ENCODE peak calls at places on chromosome 22, in six cellular contexts. One of them, this sample, is unnamed.

GRCh38 chr22:46633334-46633890 is 13.2 kb downstream of the GRAMD4 start:
- DNase-seq in OCI-LY7: no peak
- DNase-seq in AG09309: no peak
- DNase-seq in astrocyte: no peak
- DNase-seq in DND-41: no peak
- DNase-seq in neural progenitor cell: no peak
- DNase-seq in this sample: no peak

GRCh38 chr22:41333806-41334205 is 32.5 kb downstream of the ZC3H7B start:
- DNase-seq in DND-41: no peak
- DNase-seq in astrocyte: no peak
- DNase-seq in AG09309: no peak
- DNase-seq in OCI-LY7: no peak
- DNase-seq in neural progenitor cell: no peak
- DNase-seq in this sample: no peak

GRCh38 chr22:36306227-36306626 is 53.3 kb downstream of the APOL1 start:
- DNase-seq in astrocyte: no peak
- DNase-seq in OCI-LY7: no peak
- DNase-seq in DND-41: no peak
- DNase-seq in neural progenitor cell: no peak
- DNase-seq in AG09309: no peak
- DNase-seq in this sample: no peak

GRCh38 chr22:27259390-27259789 is 542.2 kb downstream of the MN1 start:
- DNase-seq in AG09309: no peak
- DNase-seq in DND-41: no peak
- DNase-seq in OCI-LY7: no peak
- DNase-seq in astrocyte: no peak
- DNase-seq in neural progenitor cell: no peak
- DNase-seq in this sample: no peak

GRCh38 chr22:34886391-34886790 is 179.6 kb upstream of the ISX start:
- DNase-seq in OCI-LY7: no peak
- DNase-seq in AG09309: no peak
- DNase-seq in astrocyte: peak; percentile 56
- DNase-seq in DND-41: no peak
- DNase-seq in neural progenitor cell: no peak
- DNase-seq in this sample: no peak

GRCh38 chr22:45064313-45065268 is 54.8 kb upstream of the PHF21B start:
- DNase-seq in OCI-LY7: no peak
- DNase-seq in neural progenitor cell: no peak
- DNase-seq in astrocyte: peak; percentile 85
- DNase-seq in DND-41: peak; percentile 23
- DNase-seq in AG09309: peak; percentile 42
- DNase-seq in this sample: peak; percentile 46

GRCh38 chr22:20514658-20515406 is 7.4 kb downstream of the MED15 start:
- DNase-seq in astrocyte: peak; percentile 85
- DNase-seq in DND-41: no peak
- DNase-seq in OCI-LY7: no peak
- DNase-seq in AG09309: peak; percentile 80
- DNase-seq in neural progenitor cell: no peak
- DNase-seq in this sample: no peak

GRCh38 chr22:46537946-46538815 is 761 bp upstream of the CELSR1 start:
- DNase-seq in neural progenitor cell: peak; percentile 79
- DNase-seq in AG09309: no peak
- DNase-seq in astrocyte: peak; percentile 57
- DNase-seq in DND-41: no peak
- DNase-seq in OCI-LY7: no peak
- DNase-seq in this sample: no peak

GRCh38 chr22:45903355-45904149 is 73.4 kb downstream of the WNT7B start:
- DNase-seq in OCI-LY7: no peak
- DNase-seq in neural progenitor cell: no peak
- DNase-seq in astrocyte: peak; percentile 75
- DNase-seq in DND-41: no peak
- DNase-seq in AG09309: peak; percentile 17
- DNase-seq in this sample: no peak

GRCh38 chr22:28172948-28173360 is 253.9 kb upstream of the PITPNB start:
- DNase-seq in astrocyte: no peak
- DNase-seq in OCI-LY7: no peak
- DNase-seq in DND-41: no peak
- DNase-seq in AG09309: no peak
- DNase-seq in neural progenitor cell: no peak
- DNase-seq in this sample: no peak

GRCh38 chr22:33090836-33091235 is 32.7 kb upstream of the SYN3 start:
- DNase-seq in neural progenitor cell: no peak
- DNase-seq in OCI-LY7: no peak
- DNase-seq in AG09309: no peak
- DNase-seq in DND-41: no peak
- DNase-seq in astrocyte: no peak
- DNase-seq in this sample: no peak

GRCh38 chr22:37505565-37505964 is 13.7 kb downstream of the CARD10 start:
- DNase-seq in DND-41: no peak
- DNase-seq in OCI-LY7: no peak
- DNase-seq in AG09309: no peak
- DNase-seq in astrocyte: no peak
- DNase-seq in neural progenitor cell: no peak
- DNase-seq in this sample: no peak

GRCh38 chr22:22744412-22745224 is 100.2 kb downstream of the GGTLC2 start:
- DNase-seq in OCI-LY7: no peak
- DNase-seq in astrocyte: no peak
- DNase-seq in DND-41: no peak
- DNase-seq in neural progenitor cell: no peak
- DNase-seq in AG09309: no peak
- DNase-seq in this sample: no peak

GRCh38 chr22:44068422-44069191 is 44.5 kb downstream of the PARVB start:
- DNase-seq in astrocyte: no peak
- DNase-seq in OCI-LY7: no peak
- DNase-seq in DND-41: no peak
- DNase-seq in AG09309: no peak
- DNase-seq in neural progenitor cell: no peak
- DNase-seq in this sample: peak; percentile 85

GRCh38 chr22:46491936-46492335 is 45.5 kb downstream of the CELSR1 start:
- DNase-seq in DND-41: no peak
- DNase-seq in OCI-LY7: no peak
- DNase-seq in astrocyte: no peak
- DNase-seq in neural progenitor cell: no peak
- DNase-seq in AG09309: no peak
- DNase-seq in this sample: no peak

DNA sequence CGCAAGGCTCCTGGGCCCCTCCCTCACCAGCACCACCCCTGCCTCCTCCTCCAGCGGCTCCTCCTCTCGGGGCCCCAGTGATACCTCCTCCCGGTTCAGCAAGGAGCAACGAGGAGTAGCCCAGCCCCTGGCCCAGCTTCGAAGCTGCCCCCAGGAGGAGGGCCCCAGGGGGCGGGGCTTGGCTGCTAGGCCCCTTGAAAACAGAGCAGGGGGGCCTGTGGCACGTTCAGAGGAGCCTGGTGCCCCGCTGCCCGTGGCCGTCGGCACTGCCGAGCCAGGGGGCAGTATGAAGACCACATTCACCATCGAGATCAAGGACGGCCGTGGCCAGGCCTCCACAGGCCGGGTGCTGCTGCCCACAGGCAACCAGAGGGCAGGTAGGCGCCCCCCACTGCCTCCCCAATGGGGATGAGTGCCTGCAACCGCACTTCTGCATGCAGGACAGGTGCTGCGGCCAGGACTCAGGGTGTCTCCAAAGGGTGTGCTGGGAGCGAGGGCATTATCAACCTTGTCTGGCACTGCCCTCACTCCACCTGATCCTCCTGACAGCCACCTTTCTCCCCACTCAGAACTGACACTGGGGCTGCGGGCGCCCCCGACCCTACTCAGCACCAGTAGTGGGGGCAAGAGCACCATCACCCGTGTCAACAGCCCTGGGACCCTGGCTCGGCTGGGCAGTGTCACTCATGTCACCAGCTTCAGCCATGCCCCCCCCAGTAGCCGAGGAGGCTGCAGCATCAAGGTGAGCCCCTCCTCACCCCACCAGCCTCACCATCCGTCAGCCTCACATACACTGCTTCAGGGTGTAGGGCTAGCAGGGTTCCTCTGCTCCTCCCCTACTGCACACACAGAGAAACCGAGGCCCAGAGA is 10.2 kb downstream of the SMTN start:
- DNase-seq in astrocyte: no peak
- DNase-seq in OCI-LY7: no peak
- DNase-seq in neural progenitor cell: no peak
- DNase-seq in DND-41: no peak
- DNase-seq in AG09309: no peak
- DNase-seq in this sample: no peak
- H3K4me3 ChIP-seq in astrocyte: no peak overlapping the region
- H3K4me3 ChIP-seq in OCI-LY7: no peak overlapping the region
- H3K4me3 ChIP-seq in neural progenitor cell: no peak overlapping the region
- H3K4me3 ChIP-seq in DND-41: no peak overlapping the region
- H3K4me3 ChIP-seq in AG09309: no peak overlapping the region
- H3K4me3 ChIP-seq in this sample: no peak overlapping the region

GRCh38 chr22:49721211-49721763 is 106.4 kb downstream of the BRD1 start:
- DNase-seq in astrocyte: no peak
- DNase-seq in AG09309: no peak
- DNase-seq in DND-41: no peak
- DNase-seq in OCI-LY7: no peak
- DNase-seq in neural progenitor cell: no peak
- DNase-seq in this sample: no peak
- TF ChIP-seq CTCF in astrocyte: no peak
- TF ChIP-seq CTCF in AG09309: no peak
- TF ChIP-seq CTCF in DND-41: no peak
- TF ChIP-seq CTCF in OCI-LY7: no peak
- TF ChIP-seq CTCF in neural progenitor cell: no peak
- TF ChIP-seq CTCF in this sample: no peak

DNA sequence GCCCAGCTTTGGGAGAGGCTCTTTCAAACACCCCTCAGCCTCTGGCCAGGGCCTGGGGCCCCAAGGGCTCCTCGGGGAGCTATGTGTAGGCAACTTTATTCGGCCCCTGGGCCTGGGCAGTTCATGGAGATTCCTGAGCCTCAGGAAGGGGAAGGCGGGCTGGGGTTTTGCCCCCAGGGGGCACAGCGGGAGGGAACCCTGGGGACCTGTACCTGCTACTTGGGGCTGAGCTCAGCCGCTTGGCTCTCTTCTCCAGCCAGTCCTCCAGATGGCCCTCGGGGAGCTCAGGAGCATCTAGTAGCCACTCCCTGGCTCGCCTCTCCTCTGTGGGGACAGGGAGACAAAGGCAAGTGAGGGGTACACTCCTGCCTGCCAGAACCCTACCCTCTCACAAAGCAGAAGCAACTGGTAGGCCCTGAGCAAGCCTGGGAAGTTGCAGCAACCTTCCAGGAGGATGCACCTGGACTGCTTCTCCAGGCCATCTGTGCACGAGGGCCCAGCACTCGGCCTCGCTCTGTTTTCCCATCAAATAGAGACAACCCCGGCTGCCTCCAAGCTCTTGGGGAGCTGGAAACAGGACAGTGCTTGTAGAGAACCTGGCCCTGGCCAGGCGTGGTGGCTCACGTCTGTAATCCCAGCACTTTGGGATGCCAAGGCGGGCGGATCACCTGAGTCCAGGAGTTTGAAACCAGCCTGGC is 18.5 kb downstream of the CABP7 start:
- DNase-seq in DND-41: no peak
- DNase-seq in astrocyte: no peak
- DNase-seq in AG09309: no peak
- DNase-seq in neural progenitor cell: no peak
- DNase-seq in OCI-LY7: no peak
- DNase-seq in this sample: no peak
- H3K4me3 ChIP-seq in DND-41: no peak overlapping the region
- H3K4me3 ChIP-seq in astrocyte: no peak overlapping the region
- H3K4me3 ChIP-seq in AG09309: no peak overlapping the region
- H3K4me3 ChIP-seq in neural progenitor cell: no peak overlapping the region
- H3K4me3 ChIP-seq in OCI-LY7: no peak overlapping the region
- H3K4me3 ChIP-seq in this sample: no peak overlapping the region

GRCh38 chr22:31161386-31161785 is 1.4 kb downstream of the RNF185 start:
- DNase-seq in OCI-LY7: no peak
- DNase-seq in AG09309: no peak
- DNase-seq in astrocyte: no peak
- DNase-seq in neural progenitor cell: no peak
- DNase-seq in DND-41: no peak
- DNase-seq in this sample: no peak

GRCh38 chr22:31160328-31160978 is 471 bp downstream of the RNF185 start:
- DNase-seq in neural progenitor cell: no peak
- DNase-seq in OCI-LY7: no peak
- DNase-seq in AG09309: no peak
- DNase-seq in astrocyte: peak; percentile 14
- DNase-seq in DND-41: no peak
- DNase-seq in this sample: no peak

GRCh38 chr22:31162015-31162765 is 2.2 kb downstream of the RNF185 start:
- DNase-seq in AG09309: no peak
- DNase-seq in DND-41: no peak
- DNase-seq in OCI-LY7: no peak
- DNase-seq in neural progenitor cell: no peak
- DNase-seq in astrocyte: peak; percentile 30
- DNase-seq in this sample: no peak
- TF ChIP-seq CTCF in AG09309: peak; percentile 5
- TF ChIP-seq CTCF in DND-41: no peak
- TF ChIP-seq CTCF in OCI-LY7: peak; percentile 22
- TF ChIP-seq CTCF in neural progenitor cell: no peak
- TF ChIP-seq CTCF in astrocyte: no peak
- TF ChIP-seq CTCF in this sample: no peak

This sample was measured in GM12865.